ENCODE peak calls at places on chromosomes 5 and 9, in ten cellular contexts. D is astrocyte of the spinal cord; E is T follicular helper cell; V is stimulated activated CD8-positive, alpha-beta memory T cell treated with anti-CD3 and anti-CD28 coated beads, Interleukin-7, amount 100 ng/mL, for 1 hour; Z is A549; U is AG09309; C is fibroblast of pulmonary artery; I is ureter; T is psoas muscle; B is GM04504. O is an unnamed sample.

GRCh38 chr5:171306785-171307591 is 2.1 kb upstream of the TLX3 start:
- DNase-seq in D (no peak), E (no peak), V (no peak), Z (no peak), U (no peak), C (no peak), I (no peak), T (no peak), B (no peak), O (no peak)

GRCh38 chr9:135365013-135365768 is 114.4 kb upstream of the PPP1R26 start:
- DNase-seq in D (no peak), E (no peak), V (no peak), Z (no peak), U (no peak), C (no peak), I (no peak), T (no peak), B (no peak), O (no peak)

GRCh38 chr5:67160985-67161384 is 35.6 kb downstream of the CD180 start:
- DNase-seq in D (peak), E (peak), V (no peak), Z (peak), U (peak), C (peak), I (peak), T (no peak), B (peak), O (peak)

GRCh38 chr9:85569988-85570387 is 171.8 kb downstream of the AGTPBP1 start:
- DNase-seq in D (peak), E (no peak), V (no peak), Z (no peak), U (peak), C (peak), I (no peak), T (no peak), B (peak), O (no peak)

GRCh38 chr5:112646139-112646941 is 91.3 kb upstream of the APC start:
- DNase-seq in D (no peak), E (no peak), V (no peak), Z (no peak), U (no peak), C (no peak), I (no peak), T (no peak), B (no peak), O (no peak)

GRCh38 chr9:84485539-84485938 is 145.0 kb upstream of the SLC28A3 start:
- DNase-seq in D (no peak), E (no peak), V (no peak), Z (no peak), U (no peak), C (no peak), I (no peak), T (no peak), B (no peak), O (no peak)

GRCh38 chr9:90815183-90815943 is 13.7 kb downstream of the SYK start:
- DNase-seq in D (no peak), E (no peak), V (peak), Z (no peak), U (no peak), C (no peak), I (no peak), T (no peak), B (no peak), O (no peak)

GRCh38 chr9:129995409-129996160 is 47.4 kb downstream of the FNBP1 start:
- DNase-seq in D (no peak), E (no peak), V (no peak), Z (no peak), U (no peak), C (peak), I (no peak), T (no peak), B (no peak), O (peak)

GRCh38 chr5:126139773-126140172 is 283.4 kb upstream of the GRAMD2B start:
- DNase-seq in D (peak), E (no peak), V (no peak), Z (no peak), U (no peak), C (peak), I (no peak), T (no peak), B (peak), O (no peak)

GRCh38 chr9:114476891-114477469 is 28.3 kb downstream of the WHRN start:
- DNase-seq in D (no peak), E (no peak), V (no peak), Z (no peak), U (no peak), C (no peak), I (no peak), T (no peak), B (no peak), O (no peak)

GRCh38 chr9:79577969-79578723 is 6.4 kb downstream of the TLE4 start:
- DNase-seq in D (peak), E (no peak), V (no peak), Z (no peak), U (no peak), C (no peak), I (no peak), T (no peak), B (no peak), O (no peak)

GRCh38 chr5:122774519-122774860 is 390 bp upstream of the SNX2 start:
- DNase-seq in D (no peak), E (no peak), V (no peak), Z (no peak), U (no peak), C (no peak), I (no peak), T (no peak), B (no peak), O (no peak)

GRCh38 chr9:108213516-108213915 is 642.3 kb downstream of the ACTL7B start:
- DNase-seq in D (no peak), E (no peak), V (no peak), Z (no peak), U (no peak), C (no peak), I (no peak), T (no peak), B (no peak), O (no peak)

GRCh38 chr9:106467847-106468163 is 395.2 kb upstream of the ZNF462 start:
- DNase-seq in D (no peak), E (no peak), V (no peak), Z (no peak), U (no peak), C (no peak), I (no peak), T (no peak), B (no peak), O (no peak)

GRCh38 chr9:32376295-32376694 is 8.1 kb upstream of the ACO1 start:
- DNase-seq in D (no peak), E (no peak), V (no peak), Z (no peak), U (no peak), C (no peak), I (no peak), T (no peak), B (no peak), O (no peak)

O was measured in PC-9.